ENCODE peak calls at places on chromosomes 16 and 17, in eight cellular contexts. One of them, this sample, is unnamed.

GRCh38 chr16:14458576-14458975 is 171.5 kb downstream of the PARN start:
- DNase-seq in non-pigmented ciliary epithelial cell: no peak
- DNase-seq in AML-193: no peak
- DNase-seq in Caco-2: no peak
- DNase-seq in GM20000: no peak
- DNase-seq in T-helper 2 cell treated with Interferon-gamma antibody and Interleukin-4, amounts not matched to agents 5 μg/mL and 100 μg/mL, for 36 hours: no peak
- DNase-seq in amygdala: no peak
- DNase-seq in stimulated activated CD4-positive, alpha-beta T cell treated with anti-CD3 and anti-CD28 coated beads, Interleukin-1b, Interleukin-23, amount 100 ng/mL, for 24 hours: no peak
- DNase-seq in this sample: no peak

GRCh38 chr17:74686761-74687160 is 26.0 kb downstream of the CD300LF start:
- DNase-seq in T-helper 2 cell treated with Interferon-gamma antibody and Interleukin-4, amounts not matched to agents 5 μg/mL and 100 μg/mL, for 36 hours: no peak
- DNase-seq in GM20000: no peak
- DNase-seq in Caco-2: no peak
- DNase-seq in stimulated activated CD4-positive, alpha-beta T cell treated with anti-CD3 and anti-CD28 coated beads, Interleukin-1b, Interleukin-23, amount 100 ng/mL, for 24 hours: no peak
- DNase-seq in amygdala: no peak
- DNase-seq in non-pigmented ciliary epithelial cell: no peak
- DNase-seq in AML-193: peak
- DNase-seq in this sample: no peak

GRCh38 chr16:27795992-27796614 is 246.2 kb downstream of the KATNIP start:
- DNase-seq in amygdala: no peak
- DNase-seq in T-helper 2 cell treated with Interferon-gamma antibody and Interleukin-4, amounts not matched to agents 5 μg/mL and 100 μg/mL, for 36 hours: peak
- DNase-seq in AML-193: peak
- DNase-seq in GM20000: no peak
- DNase-seq in Caco-2: peak
- DNase-seq in non-pigmented ciliary epithelial cell: no peak
- DNase-seq in stimulated activated CD4-positive, alpha-beta T cell treated with anti-CD3 and anti-CD28 coated beads, Interleukin-1b, Interleukin-23, amount 100 ng/mL, for 24 hours: no peak
- DNase-seq in this sample: no peak

GRCh38 chr17:34068506-34069035 is 186.5 kb upstream of the CCL2 start:
- DNase-seq in amygdala: no peak
- DNase-seq in T-helper 2 cell treated with Interferon-gamma antibody and Interleukin-4, amounts not matched to agents 5 μg/mL and 100 μg/mL, for 36 hours: no peak
- DNase-seq in GM20000: no peak
- DNase-seq in stimulated activated CD4-positive, alpha-beta T cell treated with anti-CD3 and anti-CD28 coated beads, Interleukin-1b, Interleukin-23, amount 100 ng/mL, for 24 hours: no peak
- DNase-seq in Caco-2: no peak
- DNase-seq in non-pigmented ciliary epithelial cell: no peak
- DNase-seq in AML-193: no peak
- DNase-seq in this sample: no peak

GRCh38 chr17:76419576-76420245 is 33.2 kb downstream of the UBE2O start:
- DNase-seq in AML-193: peak
- DNase-seq in non-pigmented ciliary epithelial cell: no peak
- DNase-seq in stimulated activated CD4-positive, alpha-beta T cell treated with anti-CD3 and anti-CD28 coated beads, Interleukin-1b, Interleukin-23, amount 100 ng/mL, for 24 hours: no peak
- DNase-seq in amygdala: no peak
- DNase-seq in GM20000: no peak
- DNase-seq in T-helper 2 cell treated with Interferon-gamma antibody and Interleukin-4, amounts not matched to agents 5 μg/mL and 100 μg/mL, for 36 hours: no peak
- DNase-seq in Caco-2: no peak
- DNase-seq in this sample: no peak

GRCh38 chr17:35713069-35713728 is 18.2 kb upstream of the RASL10B start:
- DNase-seq in stimulated activated CD4-positive, alpha-beta T cell treated with anti-CD3 and anti-CD28 coated beads, Interleukin-1b, Interleukin-23, amount 100 ng/mL, for 24 hours: no peak
- DNase-seq in AML-193: no peak
- DNase-seq in T-helper 2 cell treated with Interferon-gamma antibody and Interleukin-4, amounts not matched to agents 5 μg/mL and 100 μg/mL, for 36 hours: no peak
- DNase-seq in amygdala: no peak
- DNase-seq in Caco-2: no peak
- DNase-seq in non-pigmented ciliary epithelial cell: peak
- DNase-seq in GM20000: no peak
- DNase-seq in this sample: peak

GRCh38 chr16:85334718-85335583 is 222.7 kb upstream of the CIBAR2 start:
- DNase-seq in T-helper 2 cell treated with Interferon-gamma antibody and Interleukin-4, amounts not matched to agents 5 μg/mL and 100 μg/mL, for 36 hours: no peak
- DNase-seq in non-pigmented ciliary epithelial cell: no peak
- DNase-seq in amygdala: no peak
- DNase-seq in GM20000: no peak
- DNase-seq in AML-193: no peak
- DNase-seq in stimulated activated CD4-positive, alpha-beta T cell treated with anti-CD3 and anti-CD28 coated beads, Interleukin-1b, Interleukin-23, amount 100 ng/mL, for 24 hours: no peak
- DNase-seq in Caco-2: peak
- DNase-seq in this sample: no peak

GRCh38 chr16:2955438-2955778 is 8.7 kb upstream of the KREMEN2 start:
- DNase-seq in AML-193: no peak
- DNase-seq in GM20000: no peak
- DNase-seq in non-pigmented ciliary epithelial cell: no peak
- DNase-seq in amygdala: no peak
- DNase-seq in T-helper 2 cell treated with Interferon-gamma antibody and Interleukin-4, amounts not matched to agents 5 μg/mL and 100 μg/mL, for 36 hours: no peak
- DNase-seq in stimulated activated CD4-positive, alpha-beta T cell treated with anti-CD3 and anti-CD28 coated beads, Interleukin-1b, Interleukin-23, amount 100 ng/mL, for 24 hours: no peak
- DNase-seq in Caco-2: no peak
- DNase-seq in this sample: no peak

GRCh38 chr16:88287219-88287618 is 95.5 kb upstream of the ZNF469 start:
- DNase-seq in non-pigmented ciliary epithelial cell: no peak
- DNase-seq in AML-193: peak
- DNase-seq in GM20000: no peak
- DNase-seq in T-helper 2 cell treated with Interferon-gamma antibody and Interleukin-4, amounts not matched to agents 5 μg/mL and 100 μg/mL, for 36 hours: no peak
- DNase-seq in Caco-2: peak
- DNase-seq in amygdala: no peak
- DNase-seq in stimulated activated CD4-positive, alpha-beta T cell treated with anti-CD3 and anti-CD28 coated beads, Interleukin-1b, Interleukin-23, amount 100 ng/mL, for 24 hours: no peak
- DNase-seq in this sample: no peak

GRCh38 chr16:55357241-55357640 is 33.2 kb downstream of the IRX6 start:
- DNase-seq in amygdala: no peak
- DNase-seq in Caco-2: no peak
- DNase-seq in AML-193: no peak
- DNase-seq in non-pigmented ciliary epithelial cell: no peak
- DNase-seq in GM20000: no peak
- DNase-seq in stimulated activated CD4-positive, alpha-beta T cell treated with anti-CD3 and anti-CD28 coated beads, Interleukin-1b, Interleukin-23, amount 100 ng/mL, for 24 hours: no peak
- DNase-seq in T-helper 2 cell treated with Interferon-gamma antibody and Interleukin-4, amounts not matched to agents 5 μg/mL and 100 μg/mL, for 36 hours: no peak
- DNase-seq in this sample: no peak

GRCh38 chr17:4304417-4305027 is 40.7 kb upstream of the ANKFY1 start:
- DNase-seq in GM20000: peak
- DNase-seq in T-helper 2 cell treated with Interferon-gamma antibody and Interleukin-4, amounts not matched to agents 5 μg/mL and 100 μg/mL, for 36 hours: peak
- DNase-seq in non-pigmented ciliary epithelial cell: no peak
- DNase-seq in amygdala: no peak
- DNase-seq in stimulated activated CD4-positive, alpha-beta T cell treated with anti-CD3 and anti-CD28 coated beads, Interleukin-1b, Interleukin-23, amount 100 ng/mL, for 24 hours: peak
- DNase-seq in AML-193: peak
- DNase-seq in Caco-2: peak
- DNase-seq in this sample: no peak

GRCh38 chr16:89156740-89157645 is 14.6 kb upstream of the CDH15 start:
- DNase-seq in amygdala: no peak
- DNase-seq in GM20000: no peak
- DNase-seq in non-pigmented ciliary epithelial cell: no peak
- DNase-seq in AML-193: no peak
- DNase-seq in T-helper 2 cell treated with Interferon-gamma antibody and Interleukin-4, amounts not matched to agents 5 μg/mL and 100 μg/mL, for 36 hours: no peak
- DNase-seq in Caco-2: no peak
- DNase-seq in stimulated activated CD4-positive, alpha-beta T cell treated with anti-CD3 and anti-CD28 coated beads, Interleukin-1b, Interleukin-23, amount 100 ng/mL, for 24 hours: no peak
- DNase-seq in this sample: no peak

GRCh38 chr17:62692721-62693431 is 65.4 kb downstream of the MRC2 start:
- DNase-seq in T-helper 2 cell treated with Interferon-gamma antibody and Interleukin-4, amounts not matched to agents 5 μg/mL and 100 μg/mL, for 36 hours: no peak
- DNase-seq in non-pigmented ciliary epithelial cell: no peak
- DNase-seq in Caco-2: peak
- DNase-seq in GM20000: peak
- DNase-seq in amygdala: no peak
- DNase-seq in stimulated activated CD4-positive, alpha-beta T cell treated with anti-CD3 and anti-CD28 coated beads, Interleukin-1b, Interleukin-23, amount 100 ng/mL, for 24 hours: no peak
- DNase-seq in AML-193: no peak
- DNase-seq in this sample: no peak

GRCh38 chr16:57163842-57164241 is 22.0 kb downstream of the PSME3IP1 start:
- DNase-seq in non-pigmented ciliary epithelial cell: no peak
- DNase-seq in amygdala: no peak
- DNase-seq in stimulated activated CD4-positive, alpha-beta T cell treated with anti-CD3 and anti-CD28 coated beads, Interleukin-1b, Interleukin-23, amount 100 ng/mL, for 24 hours: no peak
- DNase-seq in T-helper 2 cell treated with Interferon-gamma antibody and Interleukin-4, amounts not matched to agents 5 μg/mL and 100 μg/mL, for 36 hours: no peak
- DNase-seq in GM20000: no peak
- DNase-seq in AML-193: no peak
- DNase-seq in Caco-2: no peak
- DNase-seq in this sample: no peak

GRCh38 chr16:52597772-52598483 is 51.0 kb upstream of the TOX3 start:
- DNase-seq in stimulated activated CD4-positive, alpha-beta T cell treated with anti-CD3 and anti-CD28 coated beads, Interleukin-1b, Interleukin-23, amount 100 ng/mL, for 24 hours: no peak
- DNase-seq in GM20000: no peak
- DNase-seq in amygdala: no peak
- DNase-seq in non-pigmented ciliary epithelial cell: no peak
- DNase-seq in AML-193: no peak
- DNase-seq in Caco-2: peak
- DNase-seq in T-helper 2 cell treated with Interferon-gamma antibody and Interleukin-4, amounts not matched to agents 5 μg/mL and 100 μg/mL, for 36 hours: no peak
- DNase-seq in this sample: no peak

GRCh38 chr17:1076982-1077302 is 80.0 kb downstream of the TIMM22 start:
- DNase-seq in AML-193: no peak
- DNase-seq in non-pigmented ciliary epithelial cell: no peak
- DNase-seq in GM20000: no peak
- DNase-seq in stimulated activated CD4-positive, alpha-beta T cell treated with anti-CD3 and anti-CD28 coated beads, Interleukin-1b, Interleukin-23, amount 100 ng/mL, for 24 hours: no peak
- DNase-seq in amygdala: no peak
- DNase-seq in Caco-2: no peak
- DNase-seq in T-helper 2 cell treated with Interferon-gamma antibody and Interleukin-4, amounts not matched to agents 5 μg/mL and 100 μg/mL, for 36 hours: no peak
- DNase-seq in this sample: no peak

GRCh38 chr17:64786337-64786736 is 124.2 kb upstream of the SMURF2 start:
- DNase-seq in AML-193: no peak
- DNase-seq in amygdala: no peak
- DNase-seq in non-pigmented ciliary epithelial cell: no peak
- DNase-seq in GM20000: no peak
- DNase-seq in stimulated activated CD4-positive, alpha-beta T cell treated with anti-CD3 and anti-CD28 coated beads, Interleukin-1b, Interleukin-23, amount 100 ng/mL, for 24 hours: no peak
- DNase-seq in T-helper 2 cell treated with Interferon-gamma antibody and Interleukin-4, amounts not matched to agents 5 μg/mL and 100 μg/mL, for 36 hours: no peak
- DNase-seq in Caco-2: no peak
- DNase-seq in this sample: no peak

GRCh38 chr17:40937384-40937819 is at the start of gene KRT23:
- DNase-seq in GM20000: no peak
- DNase-seq in non-pigmented ciliary epithelial cell: no peak
- DNase-seq in amygdala: no peak
- DNase-seq in stimulated activated CD4-positive, alpha-beta T cell treated with anti-CD3 and anti-CD28 coated beads, Interleukin-1b, Interleukin-23, amount 100 ng/mL, for 24 hours: no peak
- DNase-seq in T-helper 2 cell treated with Interferon-gamma antibody and Interleukin-4, amounts not matched to agents 5 μg/mL and 100 μg/mL, for 36 hours: no peak
- DNase-seq in Caco-2: no peak
- DNase-seq in AML-193: no peak
- DNase-seq in this sample: no peak

GRCh38 chr17:43418441-43419374 is 19.9 kb downstream of the ARL4D start:
- DNase-seq in AML-193: no peak
- DNase-seq in stimulated activated CD4-positive, alpha-beta T cell treated with anti-CD3 and anti-CD28 coated beads, Interleukin-1b, Interleukin-23, amount 100 ng/mL, for 24 hours: no peak
- DNase-seq in amygdala: no peak
- DNase-seq in Caco-2: no peak
- DNase-seq in T-helper 2 cell treated with Interferon-gamma antibody and Interleukin-4, amounts not matched to agents 5 μg/mL and 100 μg/mL, for 36 hours: no peak
- DNase-seq in non-pigmented ciliary epithelial cell: no peak
- DNase-seq in GM20000: no peak
- DNase-seq in this sample: no peak

GRCh38 chr17:73878923-73879322 is 234.7 kb upstream of the SDK2 start:
- DNase-seq in non-pigmented ciliary epithelial cell: no peak
- DNase-seq in amygdala: no peak
- DNase-seq in Caco-2: no peak
- DNase-seq in T-helper 2 cell treated with Interferon-gamma antibody and Interleukin-4, amounts not matched to agents 5 μg/mL and 100 μg/mL, for 36 hours: no peak
- DNase-seq in stimulated activated CD4-positive, alpha-beta T cell treated with anti-CD3 and anti-CD28 coated beads, Interleukin-1b, Interleukin-23, amount 100 ng/mL, for 24 hours: no peak
- DNase-seq in GM20000: no peak
- DNase-seq in AML-193: no peak
- DNase-seq in this sample: no peak

GRCh38 chr17:32783602-32784001 is 93.3 kb downstream of the MYO1D start:
- DNase-seq in amygdala: no peak
- DNase-seq in Caco-2: peak
- DNase-seq in non-pigmented ciliary epithelial cell: peak
- DNase-seq in stimulated activated CD4-positive, alpha-beta T cell treated with anti-CD3 and anti-CD28 coated beads, Interleukin-1b, Interleukin-23, amount 100 ng/mL, for 24 hours: no peak
- DNase-seq in GM20000: peak
- DNase-seq in AML-193: peak
- DNase-seq in T-helper 2 cell treated with Interferon-gamma antibody and Interleukin-4, amounts not matched to agents 5 μg/mL and 100 μg/mL, for 36 hours: no peak
- DNase-seq in this sample: peak

GRCh38 chr16:61146429-61146828 is 889.8 kb downstream of the CDH8 start:
- DNase-seq in Caco-2: no peak
- DNase-seq in GM20000: no peak
- DNase-seq in stimulated activated CD4-positive, alpha-beta T cell treated with anti-CD3 and anti-CD28 coated beads, Interleukin-1b, Interleukin-23, amount 100 ng/mL, for 24 hours: no peak
- DNase-seq in T-helper 2 cell treated with Interferon-gamma antibody and Interleukin-4, amounts not matched to agents 5 μg/mL and 100 μg/mL, for 36 hours: no peak
- DNase-seq in amygdala: no peak
- DNase-seq in non-pigmented ciliary epithelial cell: no peak
- DNase-seq in AML-193: no peak
- DNase-seq in this sample: no peak

GRCh38 chr16:28844226-28844885 is 1.8 kb downstream of the TUFM start:
- DNase-seq in T-helper 2 cell treated with Interferon-gamma antibody and Interleukin-4, amounts not matched to agents 5 μg/mL and 100 μg/mL, for 36 hours: no peak
- DNase-seq in amygdala: no peak
- DNase-seq in stimulated activated CD4-positive, alpha-beta T cell treated with anti-CD3 and anti-CD28 coated beads, Interleukin-1b, Interleukin-23, amount 100 ng/mL, for 24 hours: no peak
- DNase-seq in AML-193: no peak
- DNase-seq in Caco-2: no peak
- DNase-seq in non-pigmented ciliary epithelial cell: no peak
- DNase-seq in GM20000: no peak
- DNase-seq in this sample: no peak

GRCh38 chr16:68200120-68200783 is 35.7 kb downstream of the ESRP2 start:
- DNase-seq in T-helper 2 cell treated with Interferon-gamma antibody and Interleukin-4, amounts not matched to agents 5 μg/mL and 100 μg/mL, for 36 hours: no peak
- DNase-seq in non-pigmented ciliary epithelial cell: no peak
- DNase-seq in AML-193: no peak
- DNase-seq in GM20000: peak
- DNase-seq in stimulated activated CD4-positive, alpha-beta T cell treated with anti-CD3 and anti-CD28 coated beads, Interleukin-1b, Interleukin-23, amount 100 ng/mL, for 24 hours: no peak
- DNase-seq in Caco-2: no peak
- DNase-seq in amygdala: no peak
- DNase-seq in this sample: no peak